ENCODE peak calls at places on chromosomes 5 and 9, in seven cellular contexts. One of them, this sample, is unnamed.

GRCh38 chr9:112917987-112918362 is 27.3 kb upstream of the SLC46A2 start:
- DNase-seq in left kidney: no peak
- DNase-seq in aorta: no peak
- DNase-seq in H4: no peak
- DNase-seq in Right ventricle myocardium superior: no peak
- DNase-seq in AG20443: no peak
- DNase-seq in SW 1271: no peak
- DNase-seq in this sample: no peak

GRCh38 chr5:79849486-79850315 is 141.4 kb downstream of the MTX3 start:
- DNase-seq in left kidney: no peak
- DNase-seq in aorta: no peak
- DNase-seq in H4: no peak
- DNase-seq in Right ventricle myocardium superior: no peak
- DNase-seq in AG20443: no peak
- DNase-seq in SW 1271: no peak
- DNase-seq in this sample: no peak

GRCh38 chr5:28415791-28416443 is 1377.5 kb upstream of the CDH9 start:
- DNase-seq in left kidney: no peak
- DNase-seq in aorta: no peak
- DNase-seq in H4: no peak
- DNase-seq in Right ventricle myocardium superior: no peak
- DNase-seq in AG20443: no peak
- DNase-seq in SW 1271: no peak
- DNase-seq in this sample: no peak

GRCh38 chr5:142685418-142686209 is at the start of gene FGF1:
- DNase-seq in left kidney: no peak
- DNase-seq in aorta: no peak
- DNase-seq in H4: peak
- DNase-seq in Right ventricle myocardium superior: peak
- DNase-seq in AG20443: peak
- DNase-seq in SW 1271: no peak
- DNase-seq in this sample: no peak

GRCh38 chr5:150485770-150486401 is 22.0 kb upstream of the NDST1 start:
- DNase-seq in left kidney: peak
- DNase-seq in aorta: peak
- DNase-seq in H4: no peak
- DNase-seq in Right ventricle myocardium superior: peak
- DNase-seq in AG20443: peak
- DNase-seq in SW 1271: no peak
- DNase-seq in this sample: no peak

GRCh38 chr9:132001550-132001949 is 78.1 kb downstream of the MED27 start:
- DNase-seq in left kidney: no peak
- DNase-seq in aorta: no peak
- DNase-seq in H4: no peak
- DNase-seq in Right ventricle myocardium superior: no peak
- DNase-seq in AG20443: no peak
- DNase-seq in SW 1271: no peak
- DNase-seq in this sample: no peak

GRCh38 chr9:34025062-34025461 is 23.6 kb downstream of the UBAP2 start:
- DNase-seq in left kidney: no peak
- DNase-seq in aorta: no peak
- DNase-seq in H4: no peak
- DNase-seq in Right ventricle myocardium superior: no peak
- DNase-seq in AG20443: no peak
- DNase-seq in SW 1271: no peak
- DNase-seq in this sample: no peak

GRCh38 chr5:97735209-97735608 is 552.2 kb upstream of the RIOK2 start:
- DNase-seq in left kidney: no peak
- DNase-seq in aorta: no peak
- DNase-seq in H4: no peak
- DNase-seq in Right ventricle myocardium superior: no peak
- DNase-seq in AG20443: peak
- DNase-seq in SW 1271: no peak
- DNase-seq in this sample: peak

GRCh38 chr9:128986671-128987070 is 39.2 kb downstream of the NUP188 start:
- DNase-seq in left kidney: no peak
- DNase-seq in aorta: no peak
- DNase-seq in H4: no peak
- DNase-seq in Right ventricle myocardium superior: no peak
- DNase-seq in AG20443: no peak
- DNase-seq in SW 1271: no peak
- DNase-seq in this sample: no peak

GRCh38 chr9:133589454-133590227 is 19.5 kb downstream of the FAM163B start:
- DNase-seq in left kidney: no peak
- DNase-seq in aorta: no peak
- DNase-seq in H4: no peak
- DNase-seq in Right ventricle myocardium superior: no peak
- DNase-seq in AG20443: no peak
- DNase-seq in SW 1271: no peak
- DNase-seq in this sample: no peak

GRCh38 chr9:96556701-96557461 is 62.8 kb downstream of the CDC14B start:
- DNase-seq in left kidney: no peak
- DNase-seq in aorta: no peak
- DNase-seq in H4: no peak
- DNase-seq in Right ventricle myocardium superior: peak
- DNase-seq in AG20443: peak
- DNase-seq in SW 1271: no peak
- DNase-seq in this sample: no peak

GRCh38 chr9:97038909-97039781 is at the start of gene CTSV:
- DNase-seq in left kidney: peak
- DNase-seq in aorta: peak
- DNase-seq in H4: peak
- DNase-seq in Right ventricle myocardium superior: peak
- DNase-seq in AG20443: peak
- DNase-seq in SW 1271: peak
- DNase-seq in this sample: no peak

This sample was measured in AG09309.